ENCODE peak calls at places on chromosomes 13 and 19, in eight cellular contexts. V is tibial artery, C is cardiac muscle cell, F is neural progenitor cell, G is esophagus muscularis mucosa, A is H1, O is K562, H is lower leg skin. P is an unnamed sample.

GRCh38 chr19:10151521-10151920 is 31.8 kb upstream of the EIF3G start:
- DNase-seq in A (no peak), H (no peak), V (no peak), G (no peak), O (no peak), C (no peak), F (no peak), P (no peak)

GRCh38 chr19:44903602-44904425 is 1.8 kb upstream of the APOE start:
- DNase-seq in F (peak; percentile 73), G (peak; percentile 93), C (peak; percentile 69), O (peak; percentile 86), H (peak; percentile 96), A (peak; percentile 98), V (peak; percentile 81), P (peak; percentile 72)

GRCh38 chr19:932647-933552 is 7.1 kb downstream of the ARID3A start:
- DNase-seq in C (peak; percentile 71), F (peak; percentile 54), V (no peak), H (peak; percentile 93), G (no peak), O (no peak), A (peak; percentile 56), P (peak; percentile 93)

GRCh38 chr13:30698488-30699005 is 36.8 kb upstream of the ALOX5AP start:
- DNase-seq in H (no peak), C (no peak), A (no peak), V (peak; percentile 49), G (no peak), F (no peak), O (no peak), P (no peak)

GRCh38 chr13:86870388-86870966 is 800.7 kb upstream of the SLITRK5 start:
- DNase-seq in A (no peak), H (no peak), C (peak; percentile 22), F (peak; percentile 11), G (no peak), O (peak; percentile 6), V (no peak), P (peak; percentile 24)

GRCh38 chr13:110070046-110070445 is 236.9 kb downstream of the COL4A1 start:
- DNase-seq in V (no peak), C (no peak), F (peak; percentile 79), A (no peak), G (no peak), H (no peak), O (no peak), P (no peak)

GRCh38 chr19:15297416-15298224 is 34.7 kb downstream of the BRD4 start:
- DNase-seq in H (no peak), F (no peak), G (no peak), C (no peak), O (peak; percentile 34), A (no peak), V (no peak), P (peak; percentile 63)

GRCh38 chr19:19606021-19606420 is 12.5 kb downstream of the PBX4 start:
- DNase-seq in F (no peak), C (no peak), A (no peak), G (no peak), O (peak; percentile 13), H (no peak), V (no peak), P (no peak)

GRCh38 chr13:99655351-99656091 is 154.2 kb downstream of the TM9SF2 start:
- DNase-seq in V (no peak), F (peak; percentile 45), O (no peak), A (no peak), C (no peak), H (no peak), G (peak; percentile 39), P (no peak)

GRCh38 chr13:80604094-80604493 is 263.2 kb upstream of the SPRY2 start:
- DNase-seq in H (no peak), O (no peak), C (no peak), F (peak; percentile 4), V (no peak), A (no peak), G (no peak), P (peak; percentile 52)

GRCh38 chr13:113635709-113636108 is 22.3 kb downstream of the ATP4B start:
- DNase-seq in C (no peak), V (no peak), O (no peak), G (no peak), H (no peak), A (no peak), F (no peak), P (no peak)

DNA sequence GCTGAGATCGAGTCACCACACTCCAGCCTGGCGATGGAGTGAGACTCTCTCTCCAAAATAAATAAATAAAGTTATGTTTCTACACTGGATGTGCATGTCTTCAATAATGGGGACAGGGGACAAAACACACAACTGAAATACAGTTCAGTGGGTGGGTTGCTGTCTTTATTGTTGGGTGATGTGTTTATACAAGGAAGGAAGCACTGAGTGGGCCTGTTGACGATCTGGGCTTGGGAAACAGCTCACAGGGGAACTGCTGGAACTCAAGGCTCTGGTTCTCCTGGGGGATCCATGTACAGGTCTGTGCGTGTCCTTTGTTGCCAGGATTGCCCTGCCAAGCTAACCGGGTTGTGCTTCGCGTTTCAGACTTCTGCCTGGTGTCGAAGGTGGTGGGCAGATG is 18.9 kb downstream of the SPINT2 start:
- DNase-seq in O (no peak), G (no peak), A (no peak), F (no peak), H (no peak), C (no peak), V (no peak), P (no peak)
- TF ChIP-seq CTCF in O (no peak), G (no peak), A (no peak), F (no peak), H (no peak), C (no peak), V (no peak), P (no peak)

DNA sequence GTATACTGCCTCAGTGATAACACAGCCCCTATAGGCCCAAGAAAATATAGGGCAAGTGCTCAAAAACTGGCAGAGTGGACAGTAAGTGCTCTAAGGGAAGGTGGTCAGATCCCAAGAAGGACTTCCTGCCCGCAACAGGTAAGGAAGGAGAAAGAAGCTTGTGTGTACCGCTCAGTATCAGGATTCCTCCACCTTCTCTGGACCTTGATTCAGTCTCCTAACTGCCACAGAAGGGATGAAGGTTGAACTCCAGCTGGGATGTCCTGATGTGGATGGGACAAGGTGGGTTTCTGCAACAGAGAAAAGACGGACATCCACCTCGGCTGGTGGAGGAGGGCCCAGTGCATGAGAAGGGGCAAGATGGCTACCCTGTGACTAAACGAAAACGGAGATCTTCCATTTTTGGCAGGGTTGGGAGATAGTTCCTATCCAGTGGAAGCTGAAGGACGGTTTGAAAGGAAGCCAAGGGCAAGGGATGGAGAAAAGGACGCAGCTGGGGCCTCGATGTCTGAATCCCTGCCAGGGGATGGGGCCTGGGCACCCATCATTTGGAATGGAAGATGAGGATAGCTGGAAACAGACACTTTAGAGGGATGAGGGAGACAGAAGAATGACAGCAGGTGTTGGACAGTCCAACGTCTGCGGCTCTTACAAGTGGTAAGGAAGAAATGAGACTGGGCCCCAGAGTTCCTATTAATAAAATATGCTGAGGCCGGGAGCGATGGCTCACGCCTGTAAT is 1.3 kb upstream of the ATF5 start:
- DNase-seq in O (no peak), C (no peak), G (no peak), H (no peak), V (no peak), A (no peak), F (no peak), P (no peak)
- H3K4me3 ChIP-seq in O (peak overlapping the region; percentile 55), C (no peak overlapping the region), G (peak overlapping the region; percentile 82), H (no peak overlapping the region), V (no peak overlapping the region), A (peak overlapping the region; percentile 90), F (peak overlapping the region; percentile 76), P (no peak overlapping the region)

DNA sequence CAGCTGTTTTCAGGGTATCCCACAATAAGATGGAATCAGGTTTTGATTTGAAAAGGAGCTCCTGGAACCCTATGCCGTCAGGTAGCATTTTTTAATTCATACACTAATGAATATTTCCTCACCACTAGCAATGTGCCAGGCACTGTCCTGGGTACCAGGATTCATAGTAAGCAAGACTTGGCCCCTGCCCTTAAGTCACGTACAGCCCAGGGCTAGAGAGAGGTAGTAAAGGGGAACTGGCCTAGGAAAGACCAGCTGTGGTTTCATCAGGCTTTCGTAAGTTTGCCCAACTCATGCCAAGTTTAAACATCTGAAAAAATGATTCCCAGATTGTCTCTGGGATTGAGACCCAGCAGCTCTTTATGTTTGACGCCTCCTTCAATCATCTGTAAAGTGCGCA is 45.9 kb upstream of the AMER2 start:
- DNase-seq in A (peak; percentile 20), V (no peak), F (no peak), G (no peak), O (no peak), H (peak; percentile 8), C (no peak), P (no peak)
- TF ChIP-seq CTCF in A (no peak), V (no peak), F (no peak), G (no peak), O (no peak), H (no peak), C (no peak), P (no peak)

DNA sequence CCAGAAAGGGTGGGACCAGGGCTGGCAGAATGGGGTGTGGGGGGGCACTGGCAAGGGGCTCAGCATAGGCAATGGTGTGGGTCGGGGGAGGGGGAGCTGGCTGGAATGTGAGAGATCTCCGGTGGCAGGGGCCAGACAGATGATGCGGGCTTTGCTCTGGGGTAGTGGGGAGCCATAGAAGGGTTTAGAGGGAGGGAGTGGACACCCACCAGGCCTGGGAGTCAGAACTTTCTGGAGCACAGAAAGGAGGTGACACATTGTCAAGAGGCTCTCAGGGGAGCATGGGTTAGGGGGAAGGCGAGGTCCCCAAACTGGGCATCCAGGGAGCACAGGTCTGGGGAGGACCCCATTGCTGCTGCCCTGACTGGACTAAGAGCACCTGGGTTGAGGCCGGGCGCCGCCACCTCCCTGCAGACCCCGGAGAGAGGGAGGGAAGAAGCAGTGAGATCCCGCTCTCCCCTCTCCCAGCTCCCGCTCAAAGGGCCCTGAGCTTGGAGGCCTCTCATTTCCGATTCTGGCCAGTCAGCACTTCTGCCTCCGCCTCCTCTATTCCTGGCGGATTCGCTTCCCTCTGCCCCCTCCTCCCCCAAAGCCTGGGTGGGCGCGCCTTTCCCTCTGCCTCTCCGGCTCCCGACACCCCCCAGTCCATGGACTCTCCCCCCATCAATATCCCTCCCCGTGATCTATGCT is 21.6 kb downstream of the SMIM24 start:
- DNase-seq in C (peak; percentile 54), O (no peak), F (peak; percentile 66), V (peak; percentile 86), G (no peak), A (no peak), H (no peak), P (peak; percentile 62)
- H3K4me3 ChIP-seq in C (no peak overlapping the region), O (no peak overlapping the region), F (peak overlapping the region; percentile 17), V (peak overlapping the region; percentile 6), G (peak overlapping the region; percentile 29), A (peak overlapping the region; percentile 48), H (no peak overlapping the region), P (no peak overlapping the region)

GRCh38 chr13:25756916-25757315 is 294.9 kb downstream of the SHISA2 start:
- DNase-seq in G (no peak), F (peak; percentile 45), A (no peak), H (no peak), C (peak; percentile 23), O (no peak), V (no peak), P (no peak)
- TF ChIP-seq CTCF in G (no peak), F (peak; percentile 39), A (peak; percentile 23), H (no peak), C (no peak), O (no peak), V (no peak), P (no peak)

GRCh38 chr19:48713041-48713863 is 6.3 kb downstream of the MAMSTR start:
- DNase-seq in C (no peak), A (peak; percentile 77), O (peak; percentile 67), V (no peak), G (no peak), F (peak; percentile 74), H (no peak), P (no peak)
- H3K4me3 ChIP-seq in C (peak overlapping the region; percentile 53), A (peak overlapping the region; percentile 76), O (peak overlapping the region; percentile 73), V (peak overlapping the region; percentile 57), G (peak overlapping the region; percentile 63), F (peak overlapping the region; percentile 75), H (peak overlapping the region; percentile 30), P (peak overlapping the region; percentile 79)

GRCh38 chr13:76638882-76639281 is 247.3 kb downstream of the KCTD12 start:
- DNase-seq in O (no peak), F (no peak), H (no peak), C (no peak), A (no peak), V (no peak), G (no peak), P (no peak)
- TF ChIP-seq CTCF in O (no peak), F (no peak), H (no peak), C (no peak), A (no peak), V (no peak), G (no peak), P (no peak)

P was measured in fibroblast of pulmonary artery.